ENCODE peak calls at places on chromosomes 6 and 20, in seven cellular contexts. One of them, this sample, is unnamed.

GRCh38 chr6:87897581-87898147 is 150.0 kb upstream of the SPACA1 start:
- DNase-seq in K562: no peak
- DNase-seq in HepG2: no peak
- DNase-seq in GM12891: no peak
- DNase-seq in H1: no peak
- DNase-seq in SK-N-SH: no peak
- DNase-seq in GM12878: no peak
- DNase-seq in this sample: no peak

GRCh38 chr20:23082846-23083552 is 3.1 kb downstream of the CD93 start:
- DNase-seq in K562: no peak
- DNase-seq in HepG2: no peak
- DNase-seq in GM12891: no peak
- DNase-seq in H1: no peak
- DNase-seq in SK-N-SH: no peak
- DNase-seq in GM12878: no peak
- DNase-seq in this sample: no peak

GRCh38 chr6:45310118-45310788 is 17.9 kb upstream of the RUNX2 start:
- DNase-seq in K562: no peak
- DNase-seq in HepG2: no peak
- DNase-seq in GM12891: no peak
- DNase-seq in H1: no peak
- DNase-seq in SK-N-SH: no peak
- DNase-seq in GM12878: no peak
- DNase-seq in this sample: no peak

GRCh38 chr6:90293319-90293937 is 3.2 kb downstream of the BACH2 start:
- DNase-seq in K562: no peak
- DNase-seq in HepG2: no peak
- DNase-seq in GM12891: no peak
- DNase-seq in H1: no peak
- DNase-seq in SK-N-SH: peak
- DNase-seq in GM12878: no peak
- DNase-seq in this sample: no peak

GRCh38 chr6:54244430-54244829 is 63.8 kb upstream of the TINAG start:
- DNase-seq in K562: no peak
- DNase-seq in HepG2: peak
- DNase-seq in GM12891: no peak
- DNase-seq in H1: no peak
- DNase-seq in SK-N-SH: peak
- DNase-seq in GM12878: no peak
- DNase-seq in this sample: no peak

GRCh38 chr20:45997187-45997586 is 11.5 kb upstream of the MMP9 start:
- DNase-seq in K562: no peak
- DNase-seq in HepG2: no peak
- DNase-seq in GM12891: no peak
- DNase-seq in H1: no peak
- DNase-seq in SK-N-SH: no peak
- DNase-seq in GM12878: no peak
- DNase-seq in this sample: no peak

GRCh38 chr6:23176883-23177282 is 607.5 kb downstream of the HDGFL1 start:
- DNase-seq in K562: no peak
- DNase-seq in HepG2: no peak
- DNase-seq in GM12891: no peak
- DNase-seq in H1: no peak
- DNase-seq in SK-N-SH: no peak
- DNase-seq in GM12878: no peak
- DNase-seq in this sample: no peak

GRCh38 chr6:37864250-37864649 is 44.7 kb downstream of the ZFAND3 start:
- DNase-seq in K562: no peak
- DNase-seq in HepG2: no peak
- DNase-seq in GM12891: no peak
- DNase-seq in H1: no peak
- DNase-seq in SK-N-SH: no peak
- DNase-seq in GM12878: no peak
- DNase-seq in this sample: no peak

DNA sequence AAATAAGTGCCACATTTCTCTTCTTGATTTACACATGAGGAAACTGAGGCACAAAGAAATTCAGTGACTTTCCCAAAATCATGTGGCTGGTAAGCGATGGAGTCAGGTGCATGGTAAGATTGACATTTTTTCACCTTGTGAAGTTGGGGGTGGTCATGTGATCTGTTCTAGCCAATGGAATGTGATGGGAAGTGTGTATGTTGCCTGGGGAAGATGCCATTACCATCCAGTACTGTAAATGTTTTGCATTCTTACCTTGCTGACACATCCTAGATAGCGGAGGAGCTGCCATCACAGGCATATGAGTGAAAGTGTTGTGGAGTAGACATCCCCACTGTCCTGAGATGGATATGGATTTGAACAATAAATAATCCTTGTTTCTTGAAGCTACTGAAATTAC is 499.6 kb upstream of the SULF2 start:
- DNase-seq in K562: no peak
- DNase-seq in HepG2: peak
- DNase-seq in GM12891: no peak
- DNase-seq in H1: no peak
- DNase-seq in SK-N-SH: no peak
- DNase-seq in GM12878: no peak
- DNase-seq in this sample: no peak
- TF ChIP-seq TAF1 in K562: no peak
- TF ChIP-seq TAF1 in HepG2: no peak
- TF ChIP-seq TAF1 in GM12891: no peak
- TF ChIP-seq TAF1 in H1: no peak
- TF ChIP-seq TAF1 in SK-N-SH: no peak
- TF ChIP-seq TAF1 in GM12878: no peak
- TF ChIP-seq TAF1 in this sample: no peak

GRCh38 chr20:5977223-5977622 is 26.8 kb downstream of the MCM8 start:
- DNase-seq in K562: no peak
- DNase-seq in HepG2: no peak
- DNase-seq in GM12891: no peak
- DNase-seq in H1: no peak
- DNase-seq in SK-N-SH: no peak
- DNase-seq in GM12878: no peak
- DNase-seq in this sample: no peak

GRCh38 chr20:5973172-5973571 is 22.7 kb downstream of the MCM8 start:
- DNase-seq in K562: no peak
- DNase-seq in HepG2: no peak
- DNase-seq in GM12891: no peak
- DNase-seq in H1: no peak
- DNase-seq in SK-N-SH: no peak
- DNase-seq in GM12878: no peak
- DNase-seq in this sample: no peak

GRCh38 chr20:5975778-5976177 is 25.3 kb downstream of the MCM8 start:
- DNase-seq in K562: no peak
- DNase-seq in HepG2: no peak
- DNase-seq in GM12891: no peak
- DNase-seq in H1: no peak
- DNase-seq in SK-N-SH: no peak
- DNase-seq in GM12878: no peak
- DNase-seq in this sample: no peak

GRCh38 chr20:5973971-5974370 is 23.5 kb downstream of the MCM8 start:
- DNase-seq in K562: no peak
- DNase-seq in HepG2: no peak
- DNase-seq in GM12891: no peak
- DNase-seq in H1: no peak
- DNase-seq in SK-N-SH: no peak
- DNase-seq in GM12878: no peak
- DNase-seq in this sample: no peak

DNA sequence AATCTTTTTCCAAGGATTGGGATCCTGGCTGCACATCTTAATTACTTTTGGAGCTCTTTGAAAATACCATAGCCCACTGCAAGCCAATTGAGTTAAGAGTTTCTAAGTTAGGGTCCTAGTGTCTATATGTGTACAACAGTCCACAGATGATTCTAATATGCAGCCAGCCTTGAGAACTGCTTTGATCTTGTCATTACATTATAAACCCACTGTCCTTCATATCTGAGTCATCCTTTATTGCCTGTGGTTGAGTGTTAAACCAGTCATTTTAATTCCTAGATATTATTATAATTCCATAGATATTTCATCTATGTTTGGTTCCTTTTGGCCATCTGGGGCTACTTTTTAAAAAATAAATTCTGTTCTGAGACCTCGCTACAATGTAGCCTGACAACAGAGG is 24.1 kb downstream of the MCM8 start:
- DNase-seq in K562: no peak
- DNase-seq in HepG2: no peak
- DNase-seq in GM12891: no peak
- DNase-seq in H1: no peak
- DNase-seq in SK-N-SH: no peak
- DNase-seq in GM12878: no peak
- DNase-seq in this sample: no peak
- TF ChIP-seq TAF1 in K562: no peak
- TF ChIP-seq TAF1 in HepG2: no peak
- TF ChIP-seq TAF1 in GM12891: no peak
- TF ChIP-seq TAF1 in H1: no peak
- TF ChIP-seq TAF1 in SK-N-SH: no peak
- TF ChIP-seq TAF1 in GM12878: no peak
- TF ChIP-seq TAF1 in this sample: no peak

GRCh38 chr6:159978291-159979135 is 9.6 kb downstream of the IGF2R start:
- DNase-seq in K562: no peak
- DNase-seq in HepG2: no peak
- DNase-seq in GM12891: no peak
- DNase-seq in H1: no peak
- DNase-seq in SK-N-SH: no peak
- DNase-seq in GM12878: peak
- DNase-seq in this sample: no peak

GRCh38 chr6:159977242-159978214 is 8.6 kb downstream of the IGF2R start:
- DNase-seq in K562: no peak
- DNase-seq in HepG2: no peak
- DNase-seq in GM12891: no peak
- DNase-seq in H1: no peak
- DNase-seq in SK-N-SH: no peak
- DNase-seq in GM12878: no peak
- DNase-seq in this sample: no peak

GRCh38 chr6:159974932-159975331 is 6.0 kb downstream of the IGF2R start:
- DNase-seq in K562: no peak
- DNase-seq in HepG2: no peak
- DNase-seq in GM12891: no peak
- DNase-seq in H1: no peak
- DNase-seq in SK-N-SH: no peak
- DNase-seq in GM12878: no peak
- DNase-seq in this sample: no peak

GRCh38 chr6:159979136-159979874 is 10.4 kb downstream of the IGF2R start:
- DNase-seq in K562: no peak
- DNase-seq in HepG2: peak
- DNase-seq in GM12891: no peak
- DNase-seq in H1: no peak
- DNase-seq in SK-N-SH: no peak
- DNase-seq in GM12878: peak
- DNase-seq in this sample: peak

DNA sequence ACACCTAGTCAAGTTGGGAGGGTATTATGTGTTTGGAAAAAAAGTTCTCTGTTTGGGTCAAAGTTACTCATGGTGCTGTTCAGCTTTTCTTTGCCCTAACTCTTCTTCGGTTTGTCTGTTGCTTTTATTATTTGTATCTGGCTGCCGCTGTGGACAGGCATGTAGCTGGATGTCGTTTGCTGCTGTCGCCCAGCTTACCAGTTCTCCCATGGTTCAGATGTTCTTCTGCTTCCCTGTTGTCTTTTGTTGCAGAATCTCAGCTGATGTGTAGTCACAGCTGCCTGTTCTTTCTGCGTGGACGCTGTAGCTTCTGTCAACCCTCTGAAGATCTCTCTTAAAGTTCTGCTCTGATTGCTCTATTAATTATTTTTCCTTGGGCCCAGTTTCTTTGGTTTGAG is 8.0 kb downstream of the IGF2R start:
- DNase-seq in K562: no peak
- DNase-seq in HepG2: no peak
- DNase-seq in GM12891: no peak
- DNase-seq in H1: no peak
- DNase-seq in SK-N-SH: no peak
- DNase-seq in GM12878: no peak
- DNase-seq in this sample: no peak
- TF ChIP-seq TAF1 in K562: no peak
- TF ChIP-seq TAF1 in HepG2: no peak
- TF ChIP-seq TAF1 in GM12891: no peak
- TF ChIP-seq TAF1 in H1: no peak
- TF ChIP-seq TAF1 in SK-N-SH: no peak
- TF ChIP-seq TAF1 in GM12878: no peak
- TF ChIP-seq TAF1 in this sample: no peak

GRCh38 chr6:36753671-36754485 is 56.3 kb downstream of the RAB44 start:
- DNase-seq in K562: no peak
- DNase-seq in HepG2: no peak
- DNase-seq in GM12891: no peak
- DNase-seq in H1: no peak
- DNase-seq in SK-N-SH: peak
- DNase-seq in GM12878: no peak
- DNase-seq in this sample: no peak

GRCh38 chr6:36757206-36757605 is 59.6 kb downstream of the RAB44 start:
- DNase-seq in K562: no peak
- DNase-seq in HepG2: no peak
- DNase-seq in GM12891: no peak
- DNase-seq in H1: no peak
- DNase-seq in SK-N-SH: no peak
- DNase-seq in GM12878: peak
- DNase-seq in this sample: no peak

GRCh38 chr6:36756761-36757160 is 59.1 kb downstream of the RAB44 start:
- DNase-seq in K562: no peak
- DNase-seq in HepG2: no peak
- DNase-seq in GM12891: no peak
- DNase-seq in H1: no peak
- DNase-seq in SK-N-SH: no peak
- DNase-seq in GM12878: no peak
- DNase-seq in this sample: no peak

GRCh38 chr6:36754582-36755434 is 57.2 kb downstream of the RAB44 start:
- DNase-seq in K562: no peak
- DNase-seq in HepG2: no peak
- DNase-seq in GM12891: no peak
- DNase-seq in H1: no peak
- DNase-seq in SK-N-SH: no peak
- DNase-seq in GM12878: no peak
- DNase-seq in this sample: no peak

DNA sequence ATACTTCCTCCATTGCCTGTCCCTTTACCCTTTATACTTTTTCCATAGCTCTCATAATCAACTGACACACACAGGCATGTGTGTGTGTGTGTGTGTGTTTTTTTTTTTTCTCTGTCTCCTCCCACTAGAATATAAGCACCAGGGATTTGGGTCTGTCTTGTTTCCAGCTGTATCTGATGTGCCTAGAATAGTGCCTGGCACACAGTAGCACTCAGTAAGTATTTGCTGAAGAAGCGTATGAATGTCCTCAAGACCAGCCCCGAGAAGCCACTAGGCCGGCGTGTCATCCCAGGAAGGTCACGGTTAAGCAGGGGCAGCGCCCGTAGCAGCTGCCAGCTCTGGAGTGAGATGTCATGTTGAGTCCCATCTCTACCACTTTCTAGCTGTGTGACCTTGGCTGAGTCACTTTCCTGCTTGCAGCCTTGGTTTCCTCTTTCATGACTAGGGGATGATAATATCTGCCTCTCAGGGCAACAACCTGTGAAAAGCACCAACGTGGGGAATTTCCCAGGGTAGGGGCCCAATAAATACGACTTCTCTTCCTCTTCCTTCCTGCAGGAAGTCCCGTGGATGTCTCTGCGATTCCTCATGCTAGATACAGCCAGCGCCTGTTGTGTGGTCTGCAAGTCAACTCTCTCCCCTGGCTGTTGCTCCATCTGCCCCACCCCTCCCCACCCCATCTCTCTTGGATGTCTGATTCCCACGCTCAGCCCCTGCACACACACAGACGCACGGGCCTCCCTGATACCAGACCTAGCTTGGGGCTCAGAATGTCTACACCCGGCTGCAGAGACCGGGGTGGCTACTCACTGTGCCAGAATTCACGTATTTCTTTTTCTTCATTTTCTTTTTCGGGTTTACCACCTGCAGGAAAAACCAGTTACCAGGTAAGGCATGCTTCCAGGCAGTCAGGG is 58.1 kb downstream of the RAB44 start:
- DNase-seq in K562: no peak
- DNase-seq in HepG2: peak
- DNase-seq in GM12891: no peak
- DNase-seq in H1: no peak
- DNase-seq in SK-N-SH: no peak
- DNase-seq in GM12878: peak
- DNase-seq in this sample: no peak
- TF ChIP-seq TAF1 in K562: no peak
- TF ChIP-seq TAF1 in HepG2: no peak
- TF ChIP-seq TAF1 in GM12891: no peak
- TF ChIP-seq TAF1 in H1: no peak
- TF ChIP-seq TAF1 in SK-N-SH: no peak
- TF ChIP-seq TAF1 in GM12878: no peak
- TF ChIP-seq TAF1 in this sample: no peak